ENCODE peak calls at places on chromosomes 7 and 10, in seven cellular contexts. P is Panc1, O is colonic mucosa, A is cardiac muscle cell, N is fibroblast of lung, F is adrenal gland, M is GM23338. L is an unnamed sample.
A peak's percentile ranks its signal among the peaks of the same experiment; 100 is the strongest.

GRCh38 chr10:24744966-24745365 is 21.3 kb upstream of the ARHGAP21 start:
- DNase-seq in P (no peak), O (no peak), A (no peak), N (no peak), F (no peak), M (no peak), L (no peak)

GRCh38 chr10:60167056-60167455 is 222.6 kb downstream of the ANK3 start:
- DNase-seq in P (no peak), O (no peak), A (no peak), N (no peak), F (no peak), M (no peak), L (no peak)

GRCh38 chr7:6479067-6479466 is 31.3 kb upstream of the DAGLB start:
- DNase-seq in P (no peak), O (no peak), A (no peak), N (no peak), F (no peak), M (no peak), L (no peak)

GRCh38 chr7:30074422-30075030 is 46.3 kb downstream of the PLEKHA8 start:
- DNase-seq in P (peak; percentile 22), O (no peak), A (peak; percentile 45), N (peak; percentile 70), F (no peak), M (peak; percentile 79), L (no peak)

GRCh38 chr7:20439786-20440185 is 109.1 kb downstream of the ITGB8 start:
- DNase-seq in P (no peak), O (no peak), A (no peak), N (no peak), F (no peak), M (no peak), L (no peak)

GRCh38 chr7:151051108-151051507 is 2.8 kb downstream of the ASIC3 start:
- DNase-seq in P (no peak), O (peak; percentile 45), A (peak; percentile 90), N (peak; percentile 71), F (peak; percentile 69), M (peak; percentile 95), L (peak; percentile 58)

GRCh38 chr10:115606081-115606480 is 512.9 kb downstream of the ATRNL1 start:
- DNase-seq in P (no peak), O (no peak), A (no peak), N (peak; percentile 59), F (no peak), M (no peak), L (no peak)

GRCh38 chr10:46306550-46307184 is 19.9 kb downstream of the ANTXRL start:
- DNase-seq in P (no peak), O (no peak), A (no peak), N (no peak), F (no peak), M (no peak), L (no peak)

GRCh38 chr7:98531717-98532116 is 85.4 kb upstream of the NPTX2 start:
- DNase-seq in P (no peak), O (no peak), A (no peak), N (no peak), F (no peak), M (peak; percentile 40), L (no peak)

GRCh38 chr7:124459101-124460052 is 306.2 kb downstream of the GPR37 start:
- DNase-seq in P (no peak), O (no peak), A (no peak), N (peak; percentile 45), F (no peak), M (no peak), L (peak; percentile 40)

GRCh38 chr7:44281811-44282600 is 43.4 kb downstream of the CAMK2B start:
- DNase-seq in P (no peak), O (no peak), A (no peak), N (no peak), F (peak; percentile 10), M (no peak), L (no peak)

GRCh38 chr10:71316786-71317160 is 2.3 kb upstream of the SLC29A3 start:
- DNase-seq in P (no peak), O (no peak), A (no peak), N (no peak), F (no peak), M (no peak), L (no peak)
- H3K4me1 ChIP-seq in P (peaks cover 10% of the 10 kb centered on the region), O (peaks cover 6% of the 10 kb centered on the region), A (no peaks in the 10 kb centered on the region), N (no peaks in the 10 kb centered on the region), F (no peaks in the 10 kb centered on the region), M (peaks cover 5% of the 10 kb centered on the region), L (no peaks in the 10 kb centered on the region)

DNA sequence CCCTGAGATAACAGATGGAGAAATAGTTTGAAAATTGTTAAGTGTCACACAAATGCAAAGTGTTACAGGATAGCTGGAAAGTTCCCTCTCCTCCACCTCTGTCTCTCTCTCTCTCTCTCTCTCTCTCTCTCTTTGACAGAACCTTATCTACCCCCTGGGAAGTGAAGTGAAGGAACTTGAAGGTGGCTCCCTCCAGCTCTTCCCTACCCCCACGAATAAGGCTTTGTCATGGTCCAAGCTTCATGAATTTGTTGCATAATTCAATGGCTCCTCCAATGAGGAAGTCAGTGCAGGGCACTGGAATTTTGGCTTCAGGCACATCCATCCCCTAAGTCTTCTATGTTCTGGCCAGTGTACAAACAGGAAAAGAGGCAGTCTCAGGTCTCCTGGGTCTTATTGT is 66.4 kb downstream of the CDHR3 start:
- DNase-seq in P (no peak), O (no peak), A (no peak), N (no peak), F (no peak), M (no peak), L (no peak)
- TF ChIP-seq CTCF in P (no peak), O (no peak), A (no peak), N (no peak), F (no peak), M (no peak), L (no peak)

GRCh38 chr7:96427143-96427542 is 105.2 kb upstream of the SLC25A13 start:
- DNase-seq in P (no peak), O (no peak), A (no peak), N (no peak), F (no peak), M (no peak), L (no peak)

GRCh38 chr7:96422388-96422787 is 100.5 kb upstream of the SLC25A13 start:
- DNase-seq in P (no peak), O (no peak), A (no peak), N (no peak), F (no peak), M (no peak), L (no peak)

GRCh38 chr7:96426027-96426426 is 104.1 kb upstream of the SLC25A13 start:
- DNase-seq in P (no peak), O (no peak), A (no peak), N (peak; percentile 17), F (no peak), M (no peak), L (peak; percentile 64)

GRCh38 chr7:96430350-96430749 is 108.5 kb upstream of the SLC25A13 start:
- DNase-seq in P (no peak), O (no peak), A (no peak), N (no peak), F (no peak), M (no peak), L (no peak)

GRCh38 chr7:96426685-96427084 is 104.8 kb upstream of the SLC25A13 start:
- DNase-seq in P (no peak), O (no peak), A (no peak), N (no peak), F (no peak), M (no peak), L (no peak)
- H3K4me1 ChIP-seq in P (no peaks in the 10 kb centered on the region), O (no peaks in the 10 kb centered on the region), A (no peaks in the 10 kb centered on the region), N (no peaks in the 10 kb centered on the region), F (no peaks in the 10 kb centered on the region), M (no peaks in the 10 kb centered on the region), L (peaks cover 12% of the 10 kb centered on the region)

DNA sequence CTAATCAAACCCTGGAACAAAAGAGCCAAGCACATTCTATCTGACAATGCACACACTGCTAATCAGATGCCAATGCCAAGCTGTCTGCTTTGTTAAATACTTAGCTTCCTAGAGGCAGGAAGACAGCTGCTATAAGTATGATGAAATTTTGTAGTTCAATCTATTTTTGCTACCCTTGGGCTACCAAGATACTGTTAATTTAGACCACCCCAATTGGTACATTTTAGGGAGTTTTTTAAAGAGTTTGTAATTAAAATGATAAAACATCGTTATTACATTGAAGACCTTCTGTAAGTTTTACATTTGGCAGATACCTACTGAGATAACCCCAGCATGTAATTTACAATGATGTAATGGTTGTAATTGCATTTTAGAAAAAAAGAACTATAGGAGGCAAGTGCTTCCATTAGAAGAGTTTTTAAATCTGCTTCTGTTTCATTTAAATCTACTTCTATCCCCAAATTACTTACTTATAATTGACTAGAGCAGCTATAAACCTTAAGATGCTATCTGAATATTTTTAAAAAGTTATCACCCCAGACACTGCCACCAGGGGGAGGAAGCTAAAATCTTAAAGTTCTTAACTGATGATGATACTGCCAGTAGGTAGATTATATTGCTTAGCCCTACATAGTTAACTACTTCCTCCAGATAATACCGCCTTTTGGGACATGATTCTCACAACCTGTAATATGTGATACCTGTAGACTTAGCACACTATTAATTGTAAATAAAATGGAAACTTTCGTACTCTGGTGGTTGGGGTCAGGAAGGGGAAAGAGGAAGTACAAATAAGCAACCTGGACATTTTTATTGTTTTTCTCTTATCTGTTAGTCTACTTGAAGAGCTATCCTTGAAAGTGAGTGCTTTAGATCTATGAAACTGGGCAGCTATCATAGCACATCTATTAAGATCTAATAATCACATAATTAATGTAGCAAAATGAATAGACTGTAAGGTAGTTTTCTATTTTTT is 268.8 kb downstream of the ADK start:
- DNase-seq in P (no peak), O (peak; percentile 24), A (no peak), N (peak; percentile 16), F (no peak), M (peak; percentile 60), L (no peak)
- TF ChIP-seq CTCF in P (peak; percentile 45), O (peak; percentile 32), A (peak; percentile 47), N (peak; percentile 35), F (peak; percentile 44), M (peak; percentile 73), L (peak; percentile 61)